ENCODE peak calls at places on chromosomes 3 and 15, in four cellular contexts. One of them, this sample, is unnamed.

GRCh38 chr3:157129782-157130137 is 30.2 kb downstream of the CCNL1 start:
- DNase-seq in GM20000: no peak
- DNase-seq in psoas muscle: no peak
- DNase-seq in GM23248: no peak
- DNase-seq in this sample: no peak

GRCh38 chr3:10354373-10355015 is 33.6 kb upstream of the SEC13 start:
- DNase-seq in GM20000: no peak
- DNase-seq in psoas muscle: peak; percentile 10
- DNase-seq in GM23248: peak; percentile 36
- DNase-seq in this sample: no peak

GRCh38 chr3:119990888-119991287 is 103.4 kb downstream of the GSK3B start:
- DNase-seq in GM20000: no peak
- DNase-seq in psoas muscle: no peak
- DNase-seq in GM23248: peak; percentile 54
- DNase-seq in this sample: no peak

GRCh38 chr3:107969994-107970896 is 120.6 kb downstream of the CD47 start:
- DNase-seq in GM20000: no peak
- DNase-seq in psoas muscle: no peak
- DNase-seq in GM23248: peak; percentile 18
- DNase-seq in this sample: no peak

GRCh38 chr3:197527569-197527968 is 28.2 kb downstream of the BDH1 start:
- DNase-seq in GM20000: no peak
- DNase-seq in psoas muscle: no peak
- DNase-seq in GM23248: no peak
- DNase-seq in this sample: no peak

GRCh38 chr3:36741285-36741684 is 23.1 kb downstream of the DCLK3 start:
- DNase-seq in GM20000: no peak
- DNase-seq in psoas muscle: no peak
- DNase-seq in GM23248: peak; percentile 29
- DNase-seq in this sample: no peak

GRCh38 chr3:155753038-155753647 is 8.3 kb upstream of the PLCH1 start:
- DNase-seq in GM20000: no peak
- DNase-seq in psoas muscle: no peak
- DNase-seq in GM23248: peak; percentile 54
- DNase-seq in this sample: peak; percentile 36

GRCh38 chr3:111744611-111745010 is 114.5 kb upstream of the PHLDB2 start:
- DNase-seq in GM20000: no peak
- DNase-seq in psoas muscle: no peak
- DNase-seq in GM23248: no peak
- DNase-seq in this sample: no peak

GRCh38 chr3:129313983-129314756 is 35.5 kb downstream of the HMCES start:
- DNase-seq in GM20000: no peak
- DNase-seq in psoas muscle: no peak
- DNase-seq in GM23248: peak; percentile 56
- DNase-seq in this sample: no peak

GRCh38 chr15:91855241-91855640 is 1.7 kb downstream of the SLCO3A1 start:
- DNase-seq in GM20000: no peak
- DNase-seq in psoas muscle: no peak
- DNase-seq in GM23248: no peak
- DNase-seq in this sample: no peak

GRCh38 chr15:29822685-29823459 is 604 bp upstream of the TJP1 start:
- DNase-seq in GM20000: peak; percentile 11
- DNase-seq in psoas muscle: peak; percentile 88
- DNase-seq in GM23248: peak; percentile 98
- DNase-seq in this sample: no peak

This sample was measured in GM12865.